ENCODE peak calls at places on chromosomes 11 and 22, in ten cellular contexts. U, E, Y, M, N, K, H, F, L and O are unnamed samples.

GRCh38 chr11:113977071-113977490 is 2.2 kb downstream of the HTR3A start:
- DNase-seq in U (no peak), E (no peak), Y (no peak), M (no peak), N (no peak), K (no peak), H (no peak), F (no peak), L (no peak), O (no peak)

GRCh38 chr11:126697937-126698336 is 302.6 kb downstream of the KIRREL3 start:
- DNase-seq in U (no peak), E (no peak), Y (no peak), M (no peak), N (no peak), K (no peak), H (no peak), F (no peak), L (no peak), O (no peak)

GRCh38 chr11:74138572-74138971 is 32.2 kb downstream of the C2CD3 start:
- DNase-seq in U (no peak), E (no peak), Y (no peak), M (peak; percentile 97), N (peak; percentile 66), K (peak; percentile 97), H (no peak), F (no peak), L (peak; percentile 48), O (peak; percentile 80)

GRCh38 chr11:59142530-59143507 is at the start of gene FAM111A:
- DNase-seq in U (peak; percentile 86), E (peak; percentile 94), Y (peak; percentile 79), M (peak; percentile 86), N (peak; percentile 75), K (peak; percentile 65), H (peak; percentile 81), F (peak; percentile 89), L (peak; percentile 93), O (peak; percentile 72)

GRCh38 chr11:86535773-86536172 is 136.6 kb downstream of the ME3 start:
- DNase-seq in U (no peak), E (no peak), Y (no peak), M (no peak), N (no peak), K (no peak), H (no peak), F (no peak), L (no peak), O (no peak)

GRCh38 chr22:22593964-22594656 is 35.0 kb upstream of the PRAME start:
- DNase-seq in U (peak; percentile 29), E (no peak), Y (no peak), M (peak; percentile 64), N (no peak), K (peak; percentile 11), H (peak; percentile 66), F (peak; percentile 74), L (peak; percentile 32), O (peak; percentile 22)

GRCh38 chr11:47442514-47442913 is 6.4 kb downstream of the RAPSN start:
- DNase-seq in U (no peak), E (no peak), Y (no peak), M (no peak), N (no peak), K (no peak), H (no peak), F (no peak), L (no peak), O (no peak)

GRCh38 chr11:121249039-121249663 is 43.4 kb upstream of the SC5D start:
- DNase-seq in U (no peak), E (no peak), Y (no peak), M (peak; percentile 68), N (peak; percentile 53), K (no peak), H (no peak), F (peak; percentile 40), L (no peak), O (peak; percentile 1)

GRCh38 chr22:31122532-31123291 is at the start of gene INPP5J:
- DNase-seq in U (no peak), E (peak; percentile 87), Y (peak; percentile 60), M (peak; percentile 46), N (peak; percentile 84), K (no peak), H (peak; percentile 65), F (no peak), L (peak; percentile 84), O (no peak)

GRCh38 chr11:90476442-90477007 is 253.7 kb upstream of the CHORDC1 start:
- DNase-seq in U (no peak), E (no peak), Y (no peak), M (peak; percentile 53), N (peak; percentile 55), K (no peak), H (peak; percentile 50), F (peak; percentile 71), L (no peak), O (no peak)

DNA sequence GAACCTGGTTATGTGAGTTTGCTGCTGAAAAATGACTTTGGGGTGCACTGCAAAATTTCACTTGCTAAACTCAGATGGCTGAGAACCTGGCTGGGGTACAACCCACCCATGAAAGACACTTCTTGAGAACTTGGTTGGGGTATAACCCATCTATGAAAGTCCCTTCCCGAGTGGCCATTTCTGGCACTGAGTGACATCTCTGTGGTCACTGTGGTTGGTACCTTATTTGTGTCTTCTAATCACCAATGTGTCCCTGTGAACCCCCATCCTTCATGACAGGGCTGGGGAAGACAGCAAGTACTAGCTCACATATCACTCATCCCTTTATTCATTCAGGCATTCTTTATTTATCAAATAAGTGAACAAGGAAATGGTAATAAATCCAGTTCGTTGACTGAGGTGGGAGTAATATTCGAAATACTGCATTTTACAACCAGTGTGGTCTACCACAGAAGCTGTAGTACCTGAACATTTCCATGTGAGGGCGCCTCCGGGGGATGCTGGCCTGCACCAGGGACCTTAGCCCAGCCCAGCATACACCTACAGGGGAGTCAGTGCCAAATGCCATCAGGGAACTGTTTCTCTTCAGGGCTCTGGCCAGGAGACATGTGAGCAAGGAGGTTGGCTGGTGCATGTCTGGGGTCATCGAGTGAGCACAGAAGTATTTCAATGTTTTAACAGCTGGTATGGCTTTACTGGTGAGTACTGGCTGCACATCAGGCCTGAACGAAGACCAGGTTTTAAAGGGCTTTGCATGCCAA is 122.1 kb downstream of the CSNK2A3 start:
- DNase-seq in U (no peak), E (no peak), Y (no peak), M (no peak), N (peak; percentile 50), K (no peak), H (peak; percentile 78), F (peak; percentile 22), L (no peak), O (no peak)
- TF ChIP-seq CTCF in U (peak; percentile 9), E (no peak), Y (no peak), M (peak; percentile 28), N (peak; percentile 25), K (peak; percentile 37), H (peak; percentile 82), F (peak; percentile 46), L (peak; percentile 32), O (peak; percentile 16)

DNA sequence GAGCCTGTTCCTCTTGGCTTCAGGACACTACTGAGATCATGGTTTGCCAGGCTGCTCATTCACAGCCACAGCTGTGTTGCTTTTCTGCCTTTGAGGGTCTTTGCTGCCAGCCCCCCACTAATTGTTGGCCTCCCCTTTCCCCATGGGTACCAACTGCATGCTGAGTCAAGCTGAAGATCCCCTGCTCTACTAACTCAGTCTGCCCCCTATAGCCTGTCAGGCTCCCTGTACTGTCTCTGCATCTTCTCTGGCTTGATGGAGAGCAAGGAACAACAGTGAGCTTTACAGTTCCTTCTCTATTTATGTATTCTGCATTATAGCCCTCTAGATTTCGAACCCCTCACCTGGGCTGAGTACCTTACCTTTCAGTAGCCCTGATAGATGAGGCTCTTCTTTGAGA is 257.6 kb upstream of the CADM1 start:
- DNase-seq in U (no peak), E (no peak), Y (no peak), M (no peak), N (no peak), K (no peak), H (no peak), F (no peak), L (no peak), O (no peak)
- TF ChIP-seq CTCF in U (no peak), E (no peak), Y (no peak), M (no peak), N (no peak), K (peak; percentile 13), H (no peak), F (no peak), L (no peak), O (no peak)

GRCh38 chr11:3049430-3050243 is 7.6 kb downstream of the CARS1 start:
- DNase-seq in U (peak; percentile 83), E (peak; percentile 94), Y (peak; percentile 66), M (peak; percentile 96), N (no peak), K (peak; percentile 94), H (no peak), F (peak; percentile 95), L (peak; percentile 60), O (peak; percentile 91)

GRCh38 chr11:3052109-3052479 is 5.1 kb downstream of the CARS1 start:
- DNase-seq in U (no peak), E (no peak), Y (no peak), M (no peak), N (no peak), K (no peak), H (no peak), F (no peak), L (no peak), O (no peak)

GRCh38 chr11:3052567-3052966 is 4.7 kb downstream of the CARS1 start:
- DNase-seq in U (no peak), E (no peak), Y (no peak), M (no peak), N (no peak), K (no peak), H (no peak), F (no peak), L (no peak), O (no peak)

GRCh38 chr11:3050386-3051325 is 6.6 kb downstream of the CARS1 start:
- DNase-seq in U (no peak), E (no peak), Y (no peak), M (no peak), N (no peak), K (no peak), H (no peak), F (no peak), L (no peak), O (no peak)

DNA sequence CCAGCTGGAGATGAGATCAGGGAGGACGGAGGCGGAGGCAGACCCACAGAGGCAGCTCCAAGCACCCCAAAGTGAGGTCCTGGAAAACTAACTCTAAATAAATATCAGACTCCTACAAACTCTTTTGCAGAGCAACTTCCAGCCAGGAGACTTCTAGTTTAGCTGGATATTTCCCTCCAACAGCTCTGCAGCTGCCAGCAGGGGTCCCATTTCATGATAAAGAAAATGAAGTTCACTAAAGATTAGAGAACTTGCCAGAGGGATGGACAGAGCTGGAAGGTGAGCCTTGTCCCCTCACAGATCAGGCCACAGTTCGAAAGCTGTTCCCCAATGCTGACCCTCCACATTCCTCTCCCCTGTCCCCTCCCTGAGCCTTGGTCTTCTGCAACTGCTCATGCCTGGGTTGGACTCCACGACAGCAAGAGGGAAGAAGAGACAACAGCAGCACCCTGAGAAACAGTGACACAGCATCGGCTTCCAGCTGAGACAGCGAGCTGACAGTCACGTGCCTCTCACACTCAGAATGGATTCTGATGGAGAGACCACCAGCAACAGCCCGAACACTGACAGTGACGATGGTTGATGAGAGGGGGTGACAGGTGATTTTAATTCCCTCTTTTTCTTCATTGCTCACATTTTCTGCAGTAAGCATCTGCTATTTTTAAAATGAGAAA is 5.7 kb downstream of the CARS1 start:
- DNase-seq in U (no peak), E (no peak), Y (no peak), M (no peak), N (no peak), K (no peak), H (no peak), F (peak; percentile 38), L (no peak), O (no peak)
- TF ChIP-seq CTCF in U (no peak), E (no peak), Y (no peak), M (peak; percentile 14), N (peak; percentile 12), K (peak; percentile 44), H (no peak), F (peak; percentile 26), L (no peak), O (peak; percentile 9)

GRCh38 chr22:46108564-46109473 is 41.5 kb upstream of the PPARA start:
- DNase-seq in U (no peak), E (peak; percentile 87), Y (peak; percentile 60), M (peak; percentile 63), N (peak; percentile 62), K (no peak), H (no peak), F (peak; percentile 40), L (peak; percentile 57), O (no peak)
- TF ChIP-seq CTCF in U (no peak), E (no peak), Y (no peak), M (no peak), N (peak; percentile 4), K (no peak), H (no peak), F (no peak), L (no peak), O (peak; percentile 5)